ENCODE peak calls at places on chromosomes 12 and 14, in nine cellular contexts. B, D, J, A, P, L, Y, G and Z are unnamed samples. For H3K36me3, the result is how much of the 10 kb centered on the place peaks cover.

GRCh38 chr14:87678624-87679023 is 314.4 kb downstream of the GALC start:
- DNase-seq in B (no peak), D (no peak), J (no peak), A (no peak), P (no peak), L (no peak), Y (no peak), G (no peak), Z (no peak)

GRCh38 chr12:124764870-124765570 is 98.6 kb downstream of the SCARB1 start:
- DNase-seq in B (no peak), D (no peak), J (peak), A (no peak), P (no peak), L (no peak), Y (no peak), G (no peak), Z (no peak)

GRCh38 chr12:98416845-98417244 is 98.5 kb upstream of the TMPO start:
- DNase-seq in B (no peak), D (peak), J (peak), A (no peak), P (no peak), L (no peak), Y (no peak), G (no peak), Z (no peak)

GRCh38 chr12:42756841-42757661 is 167.5 kb upstream of the PRICKLE1 start:
- DNase-seq in B (peak), D (peak), J (peak), A (no peak), P (no peak), L (no peak), Y (no peak), G (peak), Z (peak)

GRCh38 chr12:24599737-24600136 is 349.2 kb downstream of the BCAT1 start:
- DNase-seq in B (no peak), D (no peak), J (no peak), A (no peak), P (no peak), L (no peak), Y (no peak), G (no peak), Z (no peak)

GRCh38 chr14:95522116-95522515 is 5.7 kb upstream of the SYNE3 start:
- DNase-seq in B (no peak), D (no peak), J (no peak), A (no peak), P (no peak), L (no peak), Y (no peak), G (no peak), Z (no peak)

GRCh38 chr12:121990692-121991603 is 30.7 kb upstream of the BCL7A start:
- DNase-seq in B (peak), D (peak), J (no peak), A (no peak), P (no peak), L (no peak), Y (no peak), G (no peak), Z (no peak)

GRCh38 chr14:63908667-63909264 is 56.0 kb downstream of the SYNE2 start:
- DNase-seq in B (no peak), D (no peak), J (no peak), A (no peak), P (no peak), L (no peak), Y (no peak), G (no peak), Z (no peak)

GRCh38 chr12:81468206-81468605 is 290.9 kb downstream of the PPFIA2 start:
- DNase-seq in B (no peak), D (peak), J (peak), A (no peak), P (no peak), L (no peak), Y (no peak), G (no peak), Z (no peak)

GRCh38 chr14:51996148-51996746 is 6.9 kb downstream of the RTRAF start:
- DNase-seq in B (no peak), D (peak), J (no peak), A (no peak), P (no peak), L (no peak), Y (no peak), G (no peak), Z (no peak)

GRCh38 chr14:53016491-53016890 is 65.6 kb upstream of the FERMT2 start:
- DNase-seq in B (no peak), D (no peak), J (no peak), A (no peak), P (no peak), L (no peak), Y (no peak), G (no peak), Z (no peak)

GRCh38 chr14:53019391-53019790 is 68.5 kb upstream of the FERMT2 start:
- DNase-seq in B (no peak), D (no peak), J (no peak), A (no peak), P (no peak), L (no peak), Y (no peak), G (no peak), Z (no peak)

GRCh38 chr14:53020193-53020932 is 69.5 kb upstream of the FERMT2 start:
- DNase-seq in B (no peak), D (no peak), J (no peak), A (no peak), P (no peak), L (no peak), Y (no peak), G (no peak), Z (no peak)

GRCh38 chr14:53017837-53018236 is 67.0 kb upstream of the FERMT2 start:
- DNase-seq in B (no peak), D (no peak), J (no peak), A (no peak), P (no peak), L (no peak), Y (no peak), G (no peak), Z (no peak)

DNA sequence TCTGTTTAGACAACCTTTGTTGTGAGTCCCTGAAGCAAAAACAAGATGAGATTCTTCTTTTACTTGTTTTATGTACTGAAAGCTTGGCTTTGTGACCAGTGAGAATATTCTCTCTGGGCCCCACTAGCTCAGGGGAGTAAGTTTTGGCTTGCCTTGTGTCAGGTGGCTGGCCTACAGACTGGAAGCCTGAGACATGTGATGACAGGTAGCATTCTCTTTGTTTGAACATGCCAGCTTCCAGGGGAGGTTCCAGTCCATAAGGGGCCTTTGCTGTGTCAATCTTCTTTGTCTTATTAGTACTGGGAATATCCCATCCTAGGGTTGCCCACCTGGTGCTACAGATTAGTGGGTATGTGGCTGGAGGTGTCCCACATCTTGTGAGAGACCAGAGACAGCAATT is 66.1 kb upstream of the FERMT2 start:
- DNase-seq in B (no peak), D (peak), J (peak), A (no peak), P (no peak), L (no peak), Y (no peak), G (no peak), Z (no peak)
- H3K4me3 ChIP-seq in B (no peak), D (no peak), J (no peak), A (no peak), P (no peak), L (no peak), Y (no peak), G (no peak), Z (no peak)

DNA sequence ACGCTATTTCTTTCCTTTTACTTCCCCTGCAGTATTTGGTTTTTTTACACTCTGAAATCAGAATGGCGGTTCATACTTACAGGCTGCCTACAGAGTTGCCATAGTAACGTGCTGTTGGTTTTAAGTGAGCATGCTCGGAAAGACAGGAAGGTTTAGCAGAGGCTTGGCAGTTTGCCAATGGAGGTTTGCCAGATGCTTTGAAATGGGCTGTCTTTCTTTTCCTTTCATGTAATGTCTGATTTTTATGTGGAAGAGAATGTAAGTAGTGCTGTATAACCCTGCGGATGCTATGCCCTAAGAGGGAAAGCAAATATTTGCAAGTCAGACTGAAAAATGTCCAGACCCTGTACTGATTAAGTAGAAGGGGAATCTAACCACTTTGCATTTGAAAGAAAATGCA is 32.8 kb downstream of the ARID4A start:
- DNase-seq in B (peak), D (peak), J (peak), A (peak), P (peak), L (peak), Y (no peak), G (peak), Z (peak)
- H3K36me3 ChIP-seq in B (under half), D (under half), J (under half), A (under half), P (under half), L (under half), Y (under half), G (under half), Z (under half)

GRCh38 chr14:69299286-69300035 is 39.5 kb downstream of the GALNT16 start:
- DNase-seq in B (no peak), D (no peak), J (no peak), A (peak), P (no peak), L (no peak), Y (no peak), G (no peak), Z (peak)
- TF ChIP-seq CTCF in B (peak), D (peak), J (peak), A (no peak), P (no peak), L (peak), Y (no peak), G (no peak), Z (peak)

DNA sequence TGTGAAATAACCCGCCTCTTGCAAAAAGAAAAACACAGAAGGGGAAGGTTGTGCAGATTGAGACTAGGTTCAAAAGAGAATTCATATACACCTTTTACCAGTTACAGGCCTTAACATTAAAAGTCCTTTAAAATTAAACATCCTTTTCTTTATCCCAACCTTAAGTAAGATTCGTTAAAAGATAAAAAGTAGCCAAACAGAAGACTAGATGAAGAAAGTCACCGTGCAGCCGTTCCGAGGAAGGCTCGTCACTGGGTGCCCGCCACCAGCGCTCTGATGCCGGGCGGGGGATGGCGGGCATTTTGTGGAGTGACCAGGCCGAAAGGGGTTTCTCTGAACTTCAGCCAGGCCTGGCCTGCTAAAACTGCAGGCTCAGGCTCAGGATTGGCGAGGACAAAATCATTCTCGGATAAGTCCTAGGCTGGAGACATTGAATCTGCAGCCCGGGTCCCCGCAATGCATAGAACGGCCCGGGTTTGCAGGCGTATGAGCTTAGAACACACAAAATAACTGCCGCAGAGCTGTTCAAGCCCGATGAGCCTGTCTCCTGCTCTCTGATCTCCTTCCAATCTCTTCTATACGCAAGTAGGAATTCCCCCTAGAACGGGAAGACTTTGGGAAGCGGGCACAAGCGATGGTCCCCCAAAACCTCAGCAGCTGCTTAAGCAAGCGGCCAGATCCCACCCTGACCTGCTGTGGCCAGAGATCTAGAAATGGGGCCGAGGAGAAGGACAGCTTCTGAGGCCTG is 1.3 kb downstream of the TBX5 start:
- DNase-seq in B (no peak), D (no peak), J (no peak), A (no peak), P (no peak), L (no peak), Y (no peak), G (no peak), Z (no peak)
- H3K4me3 ChIP-seq in B (no peak), D (no peak), J (no peak), A (no peak), P (no peak), L (no peak), Y (no peak), G (no peak), Z (no peak)

GRCh38 chr12:57203791-57204190 is 12.8 kb upstream of the NXPH4 start:
- DNase-seq in B (no peak), D (no peak), J (no peak), A (no peak), P (no peak), L (no peak), Y (no peak), G (no peak), Z (no peak)

GRCh38 chr12:57202321-57202720 is 14.3 kb upstream of the NXPH4 start:
- DNase-seq in B (no peak), D (no peak), J (no peak), A (no peak), P (no peak), L (no peak), Y (no peak), G (no peak), Z (no peak)

GRCh38 chr12:57201631-57202030 is 15.0 kb upstream of the NXPH4 start:
- DNase-seq in B (no peak), D (no peak), J (no peak), A (no peak), P (no peak), L (no peak), Y (no peak), G (no peak), Z (no peak)

GRCh38 chr12:57204454-57204853 is 12.1 kb upstream of the NXPH4 start:
- DNase-seq in B (no peak), D (no peak), J (no peak), A (no peak), P (no peak), L (no peak), Y (no peak), G (no peak), Z (no peak)

DNA sequence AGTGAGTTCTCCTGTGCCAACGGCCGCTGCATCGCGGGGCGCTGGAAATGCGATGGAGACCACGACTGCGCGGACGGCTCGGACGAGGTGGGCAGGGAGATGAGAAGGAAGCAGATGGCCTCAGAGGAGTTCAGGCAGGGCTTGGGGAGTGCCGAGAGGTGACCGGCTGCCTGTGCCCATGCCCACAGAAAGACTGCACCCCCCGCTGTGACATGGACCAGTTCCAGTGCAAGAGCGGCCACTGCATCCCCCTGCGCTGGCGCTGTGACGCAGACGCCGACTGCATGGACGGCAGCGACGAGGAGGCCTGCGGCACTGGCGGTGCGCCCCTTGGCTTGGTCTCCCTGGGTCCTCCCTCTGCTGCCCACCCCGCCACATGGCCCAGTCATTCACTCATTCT is 13.4 kb upstream of the NXPH4 start:
- DNase-seq in B (no peak), D (no peak), J (no peak), A (no peak), P (no peak), L (no peak), Y (no peak), G (no peak), Z (no peak)
- H3K36me3 ChIP-seq in B (under half), D (under half), J (under half), A (under half), P (under half), L (under half), Y (under half), G (under half), Z (under half)

GRCh38 chr12:56632701-56633464 is 2.8 kb upstream of the BAZ2A start:
- DNase-seq in B (peak), D (no peak), J (no peak), A (no peak), P (no peak), L (no peak), Y (no peak), G (no peak), Z (no peak)
- TF ChIP-seq CTCF in B (no peak), D (no peak), J (no peak), A (no peak), P (no peak), L (no peak), Y (no peak), G (no peak), Z (no peak)

DNA sequence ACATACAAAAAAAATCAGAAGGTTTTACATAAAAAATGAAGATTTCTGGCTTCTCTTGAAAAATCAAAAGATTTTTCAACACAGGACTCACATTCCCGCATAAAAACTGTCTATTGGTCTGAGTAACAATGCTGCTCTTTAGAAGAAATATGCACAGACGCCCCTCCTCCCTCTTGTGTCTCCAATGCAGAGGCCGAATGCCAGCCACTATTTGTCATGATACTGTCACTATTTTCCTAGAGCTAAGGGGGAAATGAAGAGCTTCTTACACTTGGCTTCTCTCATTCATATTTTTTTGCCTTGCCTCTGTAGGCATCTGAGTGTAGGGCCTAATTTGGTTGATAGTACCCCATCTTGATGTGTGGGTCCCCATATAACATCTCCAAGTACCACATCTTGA is 98.0 kb downstream of the BBS10 start:
- DNase-seq in B (no peak), D (no peak), J (no peak), A (no peak), P (no peak), L (no peak), Y (no peak), G (no peak), Z (no peak)
- H3K4me3 ChIP-seq in B (no peak), D (no peak), J (no peak), A (no peak), P (no peak), L (no peak), Y (no peak), G (no peak), Z (no peak)

GRCh38 chr14:49584058-49584457 is 2.1 kb downstream of the RPS29 start:
- DNase-seq in B (no peak), D (no peak), J (no peak), A (no peak), P (no peak), L (no peak), Y (no peak), G (no peak), Z (no peak)
- H3K36me3 ChIP-seq in B (under half), D (under half), J (under half), A (under half), P (under half), L (half or more), Y (under half), G (under half), Z (under half)

DNA sequence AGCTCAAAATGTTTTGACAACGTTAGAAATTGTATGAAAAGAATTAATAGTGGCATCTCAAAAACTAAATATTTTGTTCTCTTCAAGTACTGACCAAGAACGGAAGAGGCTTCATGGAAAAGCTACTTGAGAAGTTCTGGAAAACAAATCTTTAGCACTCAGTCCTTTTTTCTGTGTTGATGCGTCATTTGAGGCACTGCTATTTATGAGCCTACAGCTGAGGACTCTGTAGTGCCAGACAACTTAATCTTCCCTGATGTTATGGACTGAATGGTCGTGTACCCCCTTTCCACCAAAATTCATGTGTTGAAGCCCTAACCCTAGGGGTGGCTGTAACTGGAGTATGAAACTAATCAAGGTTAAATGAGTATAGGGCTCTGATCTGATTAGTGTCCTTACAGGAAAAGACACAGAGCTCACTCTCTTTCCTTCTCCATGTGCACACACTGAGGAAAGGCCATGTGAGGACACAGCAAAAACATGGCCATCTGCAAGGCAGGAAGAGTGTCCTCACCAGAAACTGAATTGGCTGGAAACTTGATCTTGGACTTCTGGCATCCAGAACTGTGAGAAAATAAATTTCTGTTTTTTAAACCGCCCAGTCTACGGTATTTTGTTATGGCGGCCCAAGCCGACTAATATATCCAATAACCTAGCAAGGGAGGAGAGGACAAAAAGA is 337.0 kb upstream of the CLEC14A start:
- DNase-seq in B (no peak), D (no peak), J (no peak), A (no peak), P (no peak), L (no peak), Y (no peak), G (no peak), Z (no peak)
- TF ChIP-seq CTCF in B (no peak), D (no peak), J (no peak), A (no peak), P (no peak), L (no peak), Y (no peak), G (no peak), Z (no peak)